ENCODE peak calls at places on chromosomes 13 and 19, in six cellular contexts. P, V, U, J, G and M are unnamed samples.

GRCh38 chr19:46189971-46190335 is 39.6 kb upstream of the IGFL1 start:
- DNase-seq in P (no peak), V (no peak), U (no peak), J (no peak), G (no peak), M (no peak)

GRCh38 chr19:16225279-16226183 is 27.8 kb downstream of the AP1M1 start:
- DNase-seq in P (peak), V (peak), U (no peak), J (no peak), G (no peak), M (no peak)

GRCh38 chr19:39759457-39760184 is 19.0 kb upstream of the LEUTX start:
- DNase-seq in P (no peak), V (no peak), U (peak), J (no peak), G (no peak), M (no peak)

GRCh38 chr19:3028305-3029069 is 593 bp downstream of the TLE2 start:
- DNase-seq in P (no peak), V (no peak), U (no peak), J (peak), G (no peak), M (no peak)

GRCh38 chr13:25886438-25887214 is 165.2 kb downstream of the SHISA2 start:
- DNase-seq in P (no peak), V (no peak), U (peak), J (no peak), G (peak), M (no peak)

GRCh38 chr19:18112989-18113478 is 15.5 kb downstream of the MAST3 start:
- DNase-seq in P (peak), V (peak), U (peak), J (peak), G (peak), M (peak)

GRCh38 chr19:33226550-33227241 is 1.0 kb upstream of the SLC7A10 start:
- DNase-seq in P (no peak), V (no peak), U (no peak), J (no peak), G (peak), M (no peak)

GRCh38 chr13:80116107-80116506 is 224.8 kb downstream of the SPRY2 start:
- DNase-seq in P (no peak), V (no peak), U (peak), J (no peak), G (peak), M (no peak)

GRCh38 chr19:11324079-11324661 is 15.3 kb downstream of the RAB3D start:
- DNase-seq in P (peak), V (peak), U (peak), J (peak), G (peak), M (peak)

GRCh38 chr19:45177817-45178261 is at the start of gene TRAPPC6A:
- DNase-seq in P (no peak), V (no peak), U (peak), J (peak), G (no peak), M (no peak)

GRCh38 chr19:20964798-20965197 is 41.7 kb downstream of the ZNF85 start:
- DNase-seq in P (no peak), V (no peak), U (no peak), J (no peak), G (no peak), M (no peak)

GRCh38 chr13:76853481-76853880 is 32.7 kb downstream of the KCTD12 start:
- DNase-seq in P (no peak), V (no peak), U (peak), J (no peak), G (no peak), M (no peak)

GRCh38 chr13:37158481-37158880 is 53.0 kb upstream of the CSNK1A1L start:
- DNase-seq in P (no peak), V (no peak), U (no peak), J (no peak), G (no peak), M (no peak)

GRCh38 chr19:40512473-40513344 is 45.9 kb downstream of the SPTBN4 start:
- DNase-seq in P (no peak), V (no peak), U (no peak), J (no peak), G (peak), M (no peak)

GRCh38 chr13:29118471-29118870 is 298.3 kb downstream of the MTUS2 start:
- DNase-seq in P (no peak), V (no peak), U (no peak), J (no peak), G (no peak), M (no peak)

GRCh38 chr19:4144666-4145261 is 8.7 kb upstream of the CREB3L3 start:
- DNase-seq in P (no peak), V (no peak), U (no peak), J (peak), G (peak), M (no peak)

GRCh38 chr19:39557791-39558622 is 18.0 kb upstream of the EID2 start:
- DNase-seq in P (no peak), V (no peak), U (peak), J (peak), G (peak), M (peak)

GRCh38 chr19:11538232-11539036 is at the start of gene CNN1:
- DNase-seq in P (no peak), V (no peak), U (no peak), J (no peak), G (peak), M (no peak)

GRCh38 chr19:55158848-55159793 is 1.6 kb upstream of the TNNI3 start:
- DNase-seq in P (no peak), V (no peak), U (peak), J (no peak), G (peak), M (no peak)

GRCh38 chr19:46639356-46640061 is 3.5 kb upstream of the GNG8 start:
- DNase-seq in P (peak), V (no peak), U (no peak), J (no peak), G (peak), M (no peak)

GRCh38 chr19:42088471-42089190 is 12.7 kb downstream of the ZNF574 start:
- DNase-seq in P (no peak), V (no peak), U (peak), J (no peak), G (peak), M (no peak)

GRCh38 chr19:50357178-50358100 is 8.0 kb downstream of the NAPSA start:
- DNase-seq in P (peak), V (peak), U (peak), J (peak), G (peak), M (no peak)

GRCh38 chr19:31826325-31826724 is 477.1 kb upstream of the TSHZ3 start:
- DNase-seq in P (no peak), V (no peak), U (no peak), J (no peak), G (no peak), M (no peak)

GRCh38 chr13:33537691-33538090 is 252.1 kb upstream of the STARD13 start:
- DNase-seq in P (no peak), V (no peak), U (no peak), J (no peak), G (no peak), M (no peak)

GRCh38 chr13:20411638-20412342 is 113.9 kb downstream of the CRYL1 start:
- DNase-seq in P (no peak), V (peak), U (peak), J (no peak), G (no peak), M (no peak)

GRCh38 chr19:46955114-46955812 is 64.4 kb upstream of the NPAS1 start:
- DNase-seq in P (no peak), V (no peak), U (peak), J (peak), G (peak), M (no peak)

GRCh38 chr13:65505941-65506340 is 1724.2 kb downstream of the PCDH9 start:
- DNase-seq in P (no peak), V (no peak), U (no peak), J (no peak), G (no peak), M (no peak)

GRCh38 chr19:18653853-18654252 is 17.0 kb downstream of the KLHL26 start:
- DNase-seq in P (no peak), V (no peak), U (no peak), J (peak), G (no peak), M (no peak)

GRCh38 chr19:39602224-39602623 is at the start of gene LGALS13:
- DNase-seq in P (no peak), V (no peak), U (no peak), J (no peak), G (no peak), M (no peak)

GRCh38 chr13:92346046-92346445 is 880.6 kb upstream of the GPC6 start:
- DNase-seq in P (no peak), V (no peak), U (no peak), J (no peak), G (peak), M (no peak)

GRCh38 chr13:20144141-20144850 is 16.6 kb downstream of the GJA3 start:
- DNase-seq in P (no peak), V (no peak), U (no peak), J (no peak), G (no peak), M (no peak)

GRCh38 chr19:18170714-18171255 is 2.8 kb upstream of the IFI30 start:
- DNase-seq in P (peak), V (peak), U (no peak), J (no peak), G (peak), M (no peak)

GRCh38 chr19:3969435-3970312 is 1.2 kb downstream of the DAPK3 start:
- DNase-seq in P (no peak), V (no peak), U (peak), J (peak), G (peak), M (no peak)

GRCh38 chr13:75364131-75364713 is 117.7 kb downstream of the TBC1D4 start:
- DNase-seq in P (no peak), V (no peak), U (peak), J (no peak), G (no peak), M (no peak)
- TF ChIP-seq CTCF in P (no peak), V (no peak), U (no peak), J (no peak), G (no peak), M (no peak)

DNA sequence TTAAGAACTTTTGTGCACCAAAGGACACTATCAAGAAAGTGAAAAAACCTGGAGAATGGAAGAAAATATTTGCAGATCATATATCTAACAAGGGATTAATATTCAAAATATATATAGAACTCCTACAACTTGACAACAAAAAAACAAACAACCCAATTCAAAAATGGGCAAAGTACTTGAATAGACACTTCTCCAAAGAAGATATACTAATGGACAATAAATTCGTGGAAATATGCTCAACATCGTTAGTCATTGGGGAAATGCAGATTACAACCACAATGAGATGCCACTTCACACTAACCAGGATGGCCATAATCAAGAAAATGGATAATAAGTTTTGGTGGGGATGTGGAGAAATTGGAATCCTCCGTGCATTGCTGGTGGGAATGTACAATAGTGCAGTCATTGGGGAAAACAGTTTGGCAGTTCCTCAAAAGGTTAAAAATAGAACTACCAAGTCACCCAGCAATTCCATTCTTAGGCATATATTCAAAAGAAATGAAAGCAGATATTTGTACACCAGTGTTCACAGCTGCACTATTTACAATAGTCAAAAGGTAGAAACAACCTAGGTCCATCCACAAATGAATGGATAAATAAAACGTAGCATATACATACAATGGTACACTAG is 2.2 kb upstream of the LSR start:
- DNase-seq in P (no peak), V (no peak), U (no peak), J (no peak), G (no peak), M (no peak)
- TF ChIP-seq CTCF in P (no peak), V (no peak), U (no peak), J (no peak), G (no peak), M (no peak)

GRCh38 chr13:52353116-52353718 is 52.8 kb downstream of the THSD1 start:
- DNase-seq in P (no peak), V (no peak), U (peak), J (no peak), G (peak), M (no peak)
- TF ChIP-seq CTCF in P (no peak), V (no peak), U (no peak), J (no peak), G (no peak), M (no peak)

GRCh38 chr13:110885966-110886365 is 28.9 kb downstream of the ANKRD10 start:
- DNase-seq in P (no peak), V (no peak), U (no peak), J (no peak), G (no peak), M (no peak)
- TF ChIP-seq CTCF in P (no peak), V (no peak), U (peak), J (no peak), G (peak), M (no peak)

DNA sequence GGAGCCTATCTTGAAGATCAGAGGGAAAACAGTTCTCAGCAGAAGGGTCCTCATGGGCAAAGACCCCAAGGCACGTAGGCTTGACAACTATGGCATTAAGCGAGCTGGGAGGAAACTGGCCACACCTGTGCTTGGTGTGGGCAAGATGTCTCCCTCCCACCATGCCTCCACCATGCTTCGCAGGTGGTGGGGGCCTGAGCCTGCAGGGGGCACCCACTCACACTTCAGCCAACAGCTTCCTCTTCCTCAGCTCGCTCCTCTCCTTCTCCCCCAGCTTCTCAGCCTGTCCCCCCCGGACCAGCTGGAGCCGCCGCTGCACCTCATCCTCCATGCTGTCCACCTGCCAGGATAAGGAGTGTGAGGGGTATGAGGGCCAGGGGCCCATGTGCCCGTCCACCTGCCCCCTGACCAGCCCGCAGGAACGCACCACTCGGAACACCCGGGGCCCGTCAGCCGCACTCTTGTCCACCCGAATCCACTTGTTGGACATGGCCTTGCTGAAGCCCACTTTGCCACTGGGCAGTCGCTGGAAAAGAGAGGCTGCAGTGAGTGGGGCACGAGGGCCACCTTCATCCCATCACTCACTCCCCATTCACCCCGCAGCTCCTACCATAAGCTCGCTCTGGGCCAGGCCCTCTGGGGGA is 3.4 kb downstream of the FARSA start:
- DNase-seq in P (no peak), V (no peak), U (no peak), J (no peak), G (no peak), M (no peak)
- TF ChIP-seq CTCF in P (no peak), V (no peak), U (no peak), J (no peak), G (no peak), M (no peak)

DNA sequence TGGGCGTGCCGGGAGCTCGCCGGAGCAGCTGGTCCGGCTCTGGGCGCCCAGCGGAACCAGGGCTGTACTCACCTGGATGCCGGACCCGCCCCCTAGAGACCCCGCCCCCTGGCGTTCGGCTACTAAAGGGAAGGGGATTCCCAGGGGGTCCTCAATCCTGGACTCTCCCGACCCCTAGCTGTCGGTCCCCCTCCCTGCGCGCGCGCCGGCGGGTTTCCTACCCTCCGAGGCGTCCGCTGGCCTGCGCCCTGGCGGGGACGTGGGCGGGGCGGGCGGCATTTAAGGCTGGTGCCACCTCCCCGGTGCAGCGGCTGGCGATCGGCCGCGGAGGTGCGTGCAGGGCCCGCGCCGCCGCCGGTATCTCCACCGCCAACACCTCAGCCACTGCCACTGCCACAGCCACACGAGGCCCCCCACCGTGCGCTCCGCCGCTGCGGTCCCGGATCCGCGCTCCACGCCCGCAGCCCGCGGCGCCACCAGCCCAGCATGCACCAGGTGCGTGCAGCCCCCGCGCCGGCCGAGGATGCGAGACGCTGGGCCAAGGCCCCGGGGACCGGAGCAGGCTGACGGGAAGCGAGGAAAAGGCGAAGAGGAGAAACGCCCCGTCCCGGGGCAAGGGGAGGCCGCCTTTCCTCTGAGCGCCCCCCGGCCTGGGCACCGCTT is at the start of gene ATP12A:
- DNase-seq in P (no peak), V (peak), U (no peak), J (no peak), G (no peak), M (no peak)
- TF ChIP-seq CTCF in P (no peak), V (no peak), U (peak), J (no peak), G (no peak), M (no peak)